ENCODE peak calls at places on chromosomes 6 and 20, in seven cellular contexts. S, Y, O, P, Z, Q and L are unnamed samples.

GRCh38 chr6:154549179-154549578 is 38.7 kb upstream of the CNKSR3 start:
- DNase-seq in O (no peak), P (no peak), Q (no peak), Z (no peak), S (no peak), Y (no peak), L (no peak)

GRCh38 chr6:127202676-127203075 is 64.0 kb upstream of the RNF146 start:
- DNase-seq in O (no peak), Y (no peak), Z (no peak), P (no peak), S (no peak), Q (no peak), L (no peak)

GRCh38 chr6:89118931-89119330 is 1.1 kb upstream of the SRSF12 start:
- DNase-seq in Q (no peak), P (no peak), Y (no peak), S (no peak), O (no peak), Z (no peak), L (no peak)

GRCh38 chr6:33288141-33288941 is 698 bp downstream of the WDR46 start:
- DNase-seq in Y (no peak), Q (no peak), O (no peak), P (no peak), S (no peak), Z (peak; percentile 36), L (no peak)

GRCh38 chr6:88815491-88815890 is 147.9 kb downstream of the RNGTT start:
- DNase-seq in P (no peak), O (no peak), Z (no peak), Q (no peak), S (no peak), Y (no peak), L (no peak)

GRCh38 chr6:139376054-139376355 is 1.6 kb upstream of the CITED2 start:
- DNase-seq in S (no peak), Q (no peak), Z (no peak), O (peak; percentile 47), Y (no peak), P (no peak), L (no peak)

GRCh38 chr6:22980446-22980845 is 411.1 kb downstream of the HDGFL1 start:
- DNase-seq in S (no peak), Z (no peak), Y (no peak), Q (no peak), P (no peak), O (no peak), L (no peak)

GRCh38 chr6:41677430-41678045 is 39.3 kb downstream of the MDFI start:
- DNase-seq in P (no peak), Y (no peak), Q (no peak), O (no peak), S (no peak), Z (no peak), L (no peak)

GRCh38 chr6:16621002-16621401 is 140.3 kb downstream of the ATXN1 start:
- DNase-seq in S (no peak), O (no peak), Q (no peak), P (no peak), Z (no peak), Y (no peak), L (no peak)

GRCh38 chr6:90110971-90111370 is 185.7 kb downstream of the BACH2 start:
- DNase-seq in S (peak; percentile 26), Y (peak; percentile 68), O (no peak), P (no peak), Z (no peak), Q (no peak), L (no peak)

GRCh38 chr6:82436740-82437139 is 73.1 kb downstream of the TPBG start:
- DNase-seq in P (no peak), S (no peak), Y (no peak), O (no peak), Q (no peak), Z (no peak), L (no peak)

GRCh38 chr20:7195704-7196103 is 428.2 kb downstream of the BMP2 start:
- DNase-seq in Q (no peak), Z (no peak), Y (no peak), P (no peak), S (no peak), O (no peak), L (no peak)

GRCh38 chr6:127864701-127865100 is 36.2 kb downstream of the THEMIS start:
- DNase-seq in P (no peak), Y (no peak), Z (no peak), O (no peak), Q (no peak), S (no peak), L (no peak)

GRCh38 chr6:13593720-13594119 is 19.3 kb downstream of the SIRT5 start:
- DNase-seq in S (no peak), Q (no peak), Y (no peak), Z (no peak), O (no peak), P (no peak), L (no peak)

GRCh38 chr6:139940741-139941712 is 566.6 kb upstream of the CITED2 start:
- DNase-seq in P (no peak), Y (no peak), Q (no peak), O (no peak), S (no peak), Z (no peak), L (no peak)

GRCh38 chr20:33096921-33097320 is 17.5 kb downstream of the BPIFB4 start:
- DNase-seq in Q (no peak), Y (no peak), O (no peak), P (no peak), S (no peak), Z (no peak), L (no peak)

GRCh38 chr6:96014846-96015245 is 928 bp upstream of the FUT9 start:
- DNase-seq in S (no peak), Z (no peak), Q (no peak), O (no peak), P (no peak), Y (no peak), L (no peak)

GRCh38 chr6:20188630-20189075 is 23.6 kb downstream of the MBOAT1 start:
- DNase-seq in Q (no peak), S (no peak), O (no peak), Y (no peak), Z (no peak), P (no peak), L (no peak)

GRCh38 chr20:23132293-23132929 is 46.3 kb upstream of the CD93 start:
- DNase-seq in O (no peak), P (no peak), Z (no peak), Y (no peak), S (no peak), Q (no peak), L (no peak)
- H3K27ac ChIP-seq in O (peak overlapping the region; percentile 87), P (no peak overlapping the region), Z (no peak overlapping the region), Y (no peak overlapping the region), S (no peak overlapping the region), Q (peak overlapping the region; percentile 10), L (no peak overlapping the region)

GRCh38 chr6:30171677-30172471 is 8.5 kb downstream of the TRIM15 start:
- DNase-seq in S (no peak), O (no peak), P (no peak), Q (no peak), Z (no peak), Y (no peak), L (no peak)
- H3K27me3 ChIP-seq in S (peaks cover 59% of the 10 kb centered on the region), O (peaks cover 98% of the 10 kb centered on the region), P (peaks cover 48% of the 10 kb centered on the region), Q (no peaks in the 10 kb centered on the region), Z (no peaks in the 10 kb centered on the region), Y (peaks cover 3% of the 10 kb centered on the region), L (peaks cover 21% of the 10 kb centered on the region)

GRCh38 chr6:30721198-30722024 is 1.3 kb downstream of the TUBB start:
- DNase-seq in Q (peak; percentile 86), Z (peak; percentile 93), P (peak; percentile 94), S (peak; percentile 94), O (peak; percentile 93), Y (peak; percentile 98), L (peak; percentile 95)
- TF ChIP-seq CTCF in Q (no peak), Z (peak; percentile 41), P (no peak), S (peak; percentile 23), O (peak; percentile 67), Y (peak; percentile 36), L (peak; percentile 70)

GRCh38 chr20:17505664-17506517 is 25.3 kb downstream of the BFSP1 start:
- DNase-seq in O (no peak), Q (no peak), S (no peak), P (no peak), Z (peak; percentile 40), Y (peak; percentile 25), L (no peak)

GRCh38 chr20:17504898-17505663 is 26.1 kb downstream of the BFSP1 start:
- DNase-seq in O (peak; percentile 64), Q (peak; percentile 21), S (peak; percentile 13), Y (peak; percentile 40), Z (peak; percentile 58), P (peak; percentile 65), L (peak; percentile 53)

GRCh38 chr20:17508756-17509155 is 22.4 kb downstream of the BFSP1 start:
- DNase-seq in O (no peak), Z (no peak), Q (no peak), P (no peak), Y (no peak), S (no peak), L (no peak)

GRCh38 chr20:17504326-17504897 is 26.8 kb downstream of the BFSP1 start:
- DNase-seq in S (no peak), Z (peak; percentile 38), Y (peak; percentile 16), P (no peak), Q (no peak), O (no peak), L (peak; percentile 27)

DNA sequence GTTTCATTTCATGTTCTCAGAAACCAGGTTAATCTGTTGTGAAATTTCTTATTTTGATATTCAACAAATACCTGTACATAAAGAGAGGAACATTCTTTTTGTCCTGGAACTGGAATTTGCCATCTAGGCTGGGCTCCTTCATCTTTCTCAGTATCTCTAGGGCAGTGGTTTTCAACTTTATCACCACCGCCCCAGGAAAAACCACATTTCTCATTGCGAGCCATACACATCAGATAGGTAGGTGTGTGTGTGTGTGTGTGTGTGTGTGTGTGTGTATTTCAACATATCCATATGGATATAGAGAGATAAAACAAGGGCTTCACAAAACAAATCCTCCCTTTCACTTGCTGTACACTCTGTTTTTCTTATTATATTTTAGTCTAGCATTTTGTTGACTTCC is 24.1 kb downstream of the BFSP1 start:
- DNase-seq in O (no peak), Q (no peak), P (no peak), Z (no peak), Y (no peak), S (no peak), L (no peak)
- H3K27ac ChIP-seq in O (no peak overlapping the region), Q (no peak overlapping the region), P (no peak overlapping the region), Z (no peak overlapping the region), Y (no peak overlapping the region), S (no peak overlapping the region), L (no peak overlapping the region)

DNA sequence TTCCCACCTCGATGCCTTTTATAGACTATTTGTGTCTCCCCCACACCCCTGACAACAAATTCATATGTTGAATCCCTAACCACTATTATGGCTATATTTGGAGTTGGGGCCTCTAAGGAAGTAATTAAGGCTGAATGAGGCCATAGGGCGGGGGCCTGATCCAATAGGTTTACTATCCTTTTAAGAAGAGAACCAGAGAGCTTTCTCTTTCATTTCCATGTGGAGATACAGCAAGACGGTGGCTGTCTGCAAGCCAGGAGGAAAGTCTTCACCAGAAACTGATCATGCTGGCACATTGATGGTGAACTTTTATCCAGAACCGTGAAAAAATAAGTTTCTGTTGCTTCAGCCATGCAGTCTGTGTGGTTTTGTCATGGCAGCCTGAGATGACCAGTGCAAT is 38.9 kb upstream of the CLIC5 start:
- DNase-seq in P (peak; percentile 65), S (no peak), Y (no peak), O (no peak), Q (no peak), Z (no peak), L (no peak)
- H3K27me3 ChIP-seq in P (no peaks in the 10 kb centered on the region), S (no peaks in the 10 kb centered on the region), Y (no peaks in the 10 kb centered on the region), O (no peaks in the 10 kb centered on the region), Q (no peaks in the 10 kb centered on the region), Z (no peaks in the 10 kb centered on the region), L (no peaks in the 10 kb centered on the region)